ENCODE peak calls at places on chromosomes 12 and 14, in eight cellular contexts. One of them, this sample, is unnamed.

GRCh38 chr14:69260979-69261605 is 1.1 kb downstream of the GALNT16 start:
- DNase-seq in stimulated activated CD8-positive, alpha-beta memory T cell treated with anti-CD3 and anti-CD28 coated beads, Interleukin-4, amount 100 ng/mL, for 1 hour: no peak
- DNase-seq in activated CD4-positive, alpha-beta T cell treated with anti-CD3 and anti-CD28 coated beads, Interleukin-2, amount 10 ng/mL, durations not matched to agents 7 days and 5 days: peak; percentile 35
- DNase-seq in adipocyte: peak; percentile 64
- DNase-seq in MG63: no peak
- DNase-seq in uterus: peak; percentile 48
- DNase-seq in effector memory CD8-positive, alpha-beta T cell: peak; percentile 5
- DNase-seq in GM04504: no peak
- DNase-seq in this sample: no peak

GRCh38 chr12:14873440-14874185 is 12.0 kb downstream of the MGP start:
- DNase-seq in stimulated activated CD8-positive, alpha-beta memory T cell treated with anti-CD3 and anti-CD28 coated beads, Interleukin-4, amount 100 ng/mL, for 1 hour: no peak
- DNase-seq in activated CD4-positive, alpha-beta T cell treated with anti-CD3 and anti-CD28 coated beads, Interleukin-2, amount 10 ng/mL, durations not matched to agents 7 days and 5 days: no peak
- DNase-seq in adipocyte: no peak
- DNase-seq in MG63: no peak
- DNase-seq in uterus: no peak
- DNase-seq in effector memory CD8-positive, alpha-beta T cell: no peak
- DNase-seq in GM04504: no peak
- DNase-seq in this sample: no peak

GRCh38 chr12:124191024-124191359 is 103.9 kb upstream of the RFLNA start:
- DNase-seq in stimulated activated CD8-positive, alpha-beta memory T cell treated with anti-CD3 and anti-CD28 coated beads, Interleukin-4, amount 100 ng/mL, for 1 hour: no peak
- DNase-seq in activated CD4-positive, alpha-beta T cell treated with anti-CD3 and anti-CD28 coated beads, Interleukin-2, amount 10 ng/mL, durations not matched to agents 7 days and 5 days: peak; percentile 9
- DNase-seq in adipocyte: no peak
- DNase-seq in MG63: peak; percentile 34
- DNase-seq in uterus: no peak
- DNase-seq in effector memory CD8-positive, alpha-beta T cell: no peak
- DNase-seq in GM04504: no peak
- DNase-seq in this sample: no peak

GRCh38 chr12:5177731-5178130 is 134.1 kb downstream of the KCNA5 start:
- DNase-seq in stimulated activated CD8-positive, alpha-beta memory T cell treated with anti-CD3 and anti-CD28 coated beads, Interleukin-4, amount 100 ng/mL, for 1 hour: no peak
- DNase-seq in activated CD4-positive, alpha-beta T cell treated with anti-CD3 and anti-CD28 coated beads, Interleukin-2, amount 10 ng/mL, durations not matched to agents 7 days and 5 days: no peak
- DNase-seq in adipocyte: no peak
- DNase-seq in MG63: no peak
- DNase-seq in uterus: no peak
- DNase-seq in effector memory CD8-positive, alpha-beta T cell: no peak
- DNase-seq in GM04504: no peak
- DNase-seq in this sample: no peak

GRCh38 chr12:112199136-112199535 is 73.8 kb downstream of the TRAFD1 start:
- DNase-seq in stimulated activated CD8-positive, alpha-beta memory T cell treated with anti-CD3 and anti-CD28 coated beads, Interleukin-4, amount 100 ng/mL, for 1 hour: no peak
- DNase-seq in activated CD4-positive, alpha-beta T cell treated with anti-CD3 and anti-CD28 coated beads, Interleukin-2, amount 10 ng/mL, durations not matched to agents 7 days and 5 days: no peak
- DNase-seq in adipocyte: no peak
- DNase-seq in MG63: no peak
- DNase-seq in uterus: no peak
- DNase-seq in effector memory CD8-positive, alpha-beta T cell: no peak
- DNase-seq in GM04504: no peak
- DNase-seq in this sample: no peak

GRCh38 chr12:103712191-103712590 is 125.1 kb downstream of the STAB2 start:
- DNase-seq in stimulated activated CD8-positive, alpha-beta memory T cell treated with anti-CD3 and anti-CD28 coated beads, Interleukin-4, amount 100 ng/mL, for 1 hour: no peak
- DNase-seq in activated CD4-positive, alpha-beta T cell treated with anti-CD3 and anti-CD28 coated beads, Interleukin-2, amount 10 ng/mL, durations not matched to agents 7 days and 5 days: no peak
- DNase-seq in adipocyte: no peak
- DNase-seq in MG63: no peak
- DNase-seq in uterus: no peak
- DNase-seq in effector memory CD8-positive, alpha-beta T cell: no peak
- DNase-seq in GM04504: no peak
- DNase-seq in this sample: no peak

GRCh38 chr12:131091413-131091975 is 137.8 kb downstream of the ADGRD1 start:
- DNase-seq in stimulated activated CD8-positive, alpha-beta memory T cell treated with anti-CD3 and anti-CD28 coated beads, Interleukin-4, amount 100 ng/mL, for 1 hour: no peak
- DNase-seq in activated CD4-positive, alpha-beta T cell treated with anti-CD3 and anti-CD28 coated beads, Interleukin-2, amount 10 ng/mL, durations not matched to agents 7 days and 5 days: no peak
- DNase-seq in adipocyte: no peak
- DNase-seq in MG63: no peak
- DNase-seq in uterus: peak; percentile 3
- DNase-seq in effector memory CD8-positive, alpha-beta T cell: no peak
- DNase-seq in GM04504: no peak
- DNase-seq in this sample: no peak

GRCh38 chr12:132453361-132454133 is 36.4 kb upstream of the FBRSL1 start:
- DNase-seq in stimulated activated CD8-positive, alpha-beta memory T cell treated with anti-CD3 and anti-CD28 coated beads, Interleukin-4, amount 100 ng/mL, for 1 hour: no peak
- DNase-seq in activated CD4-positive, alpha-beta T cell treated with anti-CD3 and anti-CD28 coated beads, Interleukin-2, amount 10 ng/mL, durations not matched to agents 7 days and 5 days: no peak
- DNase-seq in adipocyte: no peak
- DNase-seq in MG63: peak; percentile 72
- DNase-seq in uterus: no peak
- DNase-seq in effector memory CD8-positive, alpha-beta T cell: no peak
- DNase-seq in GM04504: no peak
- DNase-seq in this sample: no peak

GRCh38 chr14:44463386-44464004 is 43.6 kb downstream of the FSCB start:
- DNase-seq in stimulated activated CD8-positive, alpha-beta memory T cell treated with anti-CD3 and anti-CD28 coated beads, Interleukin-4, amount 100 ng/mL, for 1 hour: no peak
- DNase-seq in activated CD4-positive, alpha-beta T cell treated with anti-CD3 and anti-CD28 coated beads, Interleukin-2, amount 10 ng/mL, durations not matched to agents 7 days and 5 days: no peak
- DNase-seq in adipocyte: no peak
- DNase-seq in MG63: no peak
- DNase-seq in uterus: no peak
- DNase-seq in effector memory CD8-positive, alpha-beta T cell: no peak
- DNase-seq in GM04504: no peak
- DNase-seq in this sample: no peak

This sample was measured in activated gamma-delta T cell treated with anti-CD3 and anti-CD28 coated beads, Interleukin-2, amount 50 U/mL, for 16 hours.